ENCODE peak calls at places on chromosomes 7 and 10, in five cellular contexts. H is colonic mucosa; I is CD8-positive, alpha-beta memory T cell; V is OCI-LY7; U is H9. B is an unnamed sample. For H3K9me3, the result is how much of the 10 kb centered on the place peaks cover.

GRCh38 chr10:13997650-13998049 is 333.1 kb downstream of the FRMD4A start:
- DNase-seq in H (no peak), I (no peak), V (no peak), U (no peak), B (no peak)

GRCh38 chr7:115349635-115350034 is 427.7 kb downstream of the MDFIC start:
- DNase-seq in H (no peak), I (no peak), V (no peak), U (no peak), B (no peak)

GRCh38 chr10:123301077-123301875 is 147.1 kb downstream of the BUB3 start:
- DNase-seq in H (no peak), I (no peak), V (no peak), U (no peak), B (no peak)

GRCh38 chr7:151432658-151433521 is 7.1 kb downstream of the CRYGN start:
- DNase-seq in H (no peak), I (peak), V (peak), U (no peak), B (peak)

GRCh38 chr7:136214356-136214755 is 237.2 kb upstream of the MTPN start:
- DNase-seq in H (no peak), I (no peak), V (no peak), U (no peak), B (no peak)

GRCh38 chr7:81873559-81873958 is 103.7 kb upstream of the HGF start:
- DNase-seq in H (no peak), I (no peak), V (no peak), U (no peak), B (no peak)

GRCh38 chr10:53601260-53601875 is 828.8 kb upstream of the MBL2 start:
- DNase-seq in H (no peak), I (no peak), V (peak), U (no peak), B (no peak)

GRCh38 chr7:42671627-42672026 is 240.2 kb downstream of the C7orf25 start:
- DNase-seq in H (no peak), I (no peak), V (no peak), U (no peak), B (no peak)

GRCh38 chr10:117547301-117548153 is 5.0 kb downstream of the EMX2 start:
- DNase-seq in H (no peak), I (no peak), V (no peak), U (peak), B (no peak)

GRCh38 chr7:7653568-7654187 is 13.1 kb downstream of the UMAD1 start:
- DNase-seq in H (no peak), I (no peak), V (peak), U (peak), B (no peak)

GRCh38 chr10:133511907-133512528 is 15.1 kb upstream of the CYP2E1 start:
- DNase-seq in H (no peak), I (no peak), V (no peak), U (no peak), B (no peak)

GRCh38 chr10:71268247-71268691 is 50.8 kb upstream of the SLC29A3 start:
- DNase-seq in H (no peak), I (no peak), V (no peak), U (peak), B (no peak)

GRCh38 chr7:11458736-11459483 is 373.1 kb downstream of the THSD7A start:
- DNase-seq in H (no peak), I (no peak), V (no peak), U (no peak), B (no peak)

GRCh38 chr7:118583651-118584050 is 359.1 kb downstream of the ANKRD7 start:
- DNase-seq in H (no peak), I (no peak), V (no peak), U (no peak), B (no peak)

GRCh38 chr7:36652431-36652830 is 71.9 kb downstream of the AOAH start:
- DNase-seq in H (no peak), I (no peak), V (no peak), U (no peak), B (no peak)
- H3K9me3 ChIP-seq in H (under half), I (under half), V (under half), U (under half), B (under half)

DNA sequence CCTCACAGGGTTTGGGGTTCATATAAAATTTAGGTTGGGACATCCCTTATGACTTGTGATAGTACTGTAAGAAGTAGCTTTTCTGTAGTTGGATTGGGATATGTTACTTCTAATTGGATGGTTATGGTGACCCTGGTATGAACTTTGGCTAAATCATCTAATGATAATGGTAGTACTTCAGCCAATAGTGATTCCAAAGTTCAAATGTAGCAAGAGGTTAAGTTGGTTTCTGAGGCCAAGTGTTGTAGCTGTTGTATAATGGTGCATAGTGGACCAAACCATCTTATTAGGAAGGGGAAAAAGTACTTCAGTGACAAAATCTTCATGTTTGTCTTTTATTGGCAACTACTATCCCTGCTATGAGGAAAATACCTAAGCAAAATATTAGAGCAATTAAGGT is 542.1 kb upstream of the IGFBP3 start:
- DNase-seq in H (no peak), I (no peak), V (no peak), U (no peak), B (no peak)
- H3K9me3 ChIP-seq in H (under half), I (under half), V (under half), U (under half), B (under half)

GRCh38 chr7:158206341-158206740 is 381.3 kb downstream of the PTPRN2 start:
- DNase-seq in H (no peak), I (no peak), V (no peak), U (no peak), B (no peak)
- H3K9me3 ChIP-seq in H (under half), I (under half), V (under half), U (under half), B (under half)

DNA sequence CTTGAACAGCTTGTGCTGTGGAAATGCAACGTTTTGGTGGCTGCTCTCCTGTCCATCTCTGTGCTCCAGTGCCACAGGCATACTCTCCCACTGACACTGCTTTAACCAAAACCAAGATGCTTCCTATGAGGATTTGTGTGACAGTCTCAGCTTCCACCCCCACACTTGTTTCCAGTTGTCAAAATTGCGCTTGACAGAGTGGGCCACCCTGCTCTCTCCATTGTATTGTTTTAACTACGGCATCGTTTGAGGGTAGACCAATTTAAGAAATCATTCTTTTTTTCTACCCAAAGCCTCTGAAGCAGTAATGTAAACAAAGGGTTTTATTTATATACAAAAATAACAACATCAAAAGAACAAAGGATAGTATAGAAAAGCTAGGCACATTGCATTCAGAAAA is 178.0 kb downstream of the INHBA start:
- DNase-seq in H (no peak), I (no peak), V (no peak), U (no peak), B (no peak)
- H3K9me3 ChIP-seq in H (under half), I (under half), V (under half), U (under half), B (under half)

GRCh38 chr7:157613575-157614322 is 276.9 kb downstream of the DNAJB6 start:
- DNase-seq in H (no peak), I (no peak), V (no peak), U (peak), B (no peak)

GRCh38 chr7:157615101-157615817 is 278.5 kb downstream of the DNAJB6 start:
- DNase-seq in H (no peak), I (no peak), V (no peak), U (no peak), B (no peak)

GRCh38 chr7:157612664-157613561 is 276.1 kb downstream of the DNAJB6 start:
- DNase-seq in H (peak), I (peak), V (no peak), U (peak), B (peak)

GRCh38 chr7:157615852-157616251 is 279.0 kb downstream of the DNAJB6 start:
- DNase-seq in H (no peak), I (no peak), V (no peak), U (no peak), B (no peak)

DNA sequence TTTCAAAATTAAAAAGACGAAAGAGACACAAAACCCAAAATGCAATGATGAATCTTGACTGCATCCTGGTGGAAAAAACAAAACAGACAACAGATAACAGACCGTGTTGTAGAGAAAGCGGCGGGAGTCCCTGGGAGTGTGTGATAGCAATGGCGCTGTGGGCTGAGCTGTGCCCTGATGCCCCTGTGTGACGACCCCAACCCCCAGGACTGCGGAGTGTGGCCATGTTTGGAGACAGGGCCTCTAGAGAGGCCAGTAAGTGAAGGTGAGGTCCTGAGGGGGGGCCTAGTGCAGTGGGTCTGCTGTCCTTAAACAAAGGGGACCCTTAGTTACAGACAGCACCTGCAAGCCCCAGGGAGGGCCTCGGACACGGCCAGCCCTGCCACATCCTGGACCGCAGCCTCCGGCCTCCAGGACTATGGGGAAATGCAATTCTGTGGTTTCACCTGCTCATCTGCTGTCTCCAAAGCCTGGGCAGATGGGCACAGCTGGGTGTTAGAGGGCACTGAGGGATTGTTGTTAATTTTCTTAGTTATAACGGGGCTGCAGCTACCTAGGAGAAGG is 277.7 kb downstream of the DNAJB6 start:
- DNase-seq in H (no peak), I (no peak), V (no peak), U (no peak), B (no peak)
- H3K9me3 ChIP-seq in H (under half), I (under half), V (under half), U (under half), B (under half)

DNA sequence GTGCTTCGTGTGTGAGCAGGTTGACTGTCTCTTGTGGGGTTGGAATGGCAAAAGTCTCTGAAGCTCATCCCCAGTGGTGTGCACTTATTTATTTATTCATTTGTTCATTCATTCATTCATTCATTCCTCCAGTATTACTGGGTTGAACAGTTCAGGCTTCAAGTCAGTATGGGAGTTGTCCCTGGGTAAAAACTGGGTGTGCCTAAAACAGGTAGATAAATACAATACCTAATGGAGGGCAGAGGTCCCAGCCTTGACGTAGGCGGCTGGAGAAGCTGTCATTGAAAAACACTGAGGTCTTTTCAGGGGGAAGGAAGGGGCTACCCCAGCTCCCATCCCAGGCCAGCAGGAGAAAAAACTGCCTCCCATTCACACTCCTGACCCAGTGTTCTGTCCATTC is 11.0 kb downstream of the CASP7 start:
- DNase-seq in H (no peak), I (no peak), V (no peak), U (no peak), B (no peak)
- H3K9me3 ChIP-seq in H (under half), I (under half), V (under half), U (under half), B (under half)

GRCh38 chr10:131787961-131788360 is 112.8 kb upstream of the PPP2R2D start:
- DNase-seq in H (no peak), I (no peak), V (no peak), U (no peak), B (no peak)

GRCh38 chr10:131789516-131789915 is 111.3 kb upstream of the PPP2R2D start:
- DNase-seq in H (no peak), I (no peak), V (no peak), U (peak), B (no peak)

GRCh38 chr10:131790021-131790420 is 110.8 kb upstream of the PPP2R2D start:
- DNase-seq in H (no peak), I (no peak), V (peak), U (peak), B (no peak)

GRCh38 chr10:131786756-131787605 is 113.8 kb upstream of the PPP2R2D start:
- DNase-seq in H (peak), I (no peak), V (peak), U (peak), B (no peak)

GRCh38 chr10:131788386-131788785 is 112.4 kb upstream of the PPP2R2D start:
- DNase-seq in H (no peak), I (no peak), V (no peak), U (peak), B (no peak)
- H3K9me3 ChIP-seq in H (under half), I (under half), V (under half), U (under half), B (under half)